ENCODE peak calls at places on chromosomes 4 and X, in eight cellular contexts. W is CD4-positive, CD25-positive, alpha-beta regulatory T cell; S is RKO; I is ELR; O is cerebellum; J is activated CD4-positive, alpha-beta T cell treated with anti-CD3 and anti-CD28 coated beads for 4 hours; Y is NCI-H1436; K is cardiac fibroblast. N is an unnamed sample.

GRCh38 chr4:10457255-10457801 is at the start of gene ZNF518B:
- DNase-seq in Y (peak; percentile 0), S (no peak), J (peak; percentile 74), K (peak; percentile 60), O (peak; percentile 77), W (peak; percentile 68), I (peak; percentile 58), N (peak; percentile 61)

GRCh38 chr4:9997881-9998280 is 23.4 kb downstream of the SLC2A9 start:
- DNase-seq in K (peak; percentile 57), J (no peak), I (peak; percentile 5), O (no peak), S (no peak), W (no peak), Y (no peak), N (no peak)

GRCh38 chrX:22093550-22093949 is 61.4 kb downstream of the PHEX start:
- DNase-seq in W (no peak), I (no peak), O (no peak), K (no peak), S (no peak), J (no peak), Y (no peak), N (no peak)

GRCh38 chrX:140141444-140142029 is 176.2 kb upstream of the CXorf66 start:
- DNase-seq in S (peak; percentile 49), J (no peak), I (peak; percentile 46), W (no peak), O (peak; percentile 21), K (peak; percentile 37), Y (peak; percentile 6), N (peak; percentile 22)

GRCh38 chr4:1417522-1418390 is 11.5 kb upstream of the NKX1-1 start:
- DNase-seq in W (no peak), K (no peak), Y (no peak), O (no peak), I (no peak), S (no peak), J (no peak), N (no peak)

GRCh38 chrX:840556-840955 is 210.0 kb downstream of the SHOX start:
- DNase-seq in Y (no peak), K (no peak), J (no peak), I (no peak), O (no peak), W (no peak), S (no peak), N (no peak)

GRCh38 chr4:185165605-185166063 is 22.6 kb downstream of the SLC25A4 start:
- DNase-seq in K (peak; percentile 40), Y (no peak), W (no peak), I (no peak), J (peak; percentile 8), S (no peak), O (no peak), N (peak; percentile 89)

GRCh38 chrX:97629597-97629985 is 745.9 kb downstream of the RPA4 start:
- DNase-seq in S (no peak), K (no peak), J (no peak), Y (peak; percentile 6), W (no peak), I (no peak), O (no peak), N (no peak)

GRCh38 chrX:40864972-40865371 is 129.6 kb upstream of the MED14 start:
- DNase-seq in S (no peak), Y (no peak), J (no peak), W (no peak), I (peak; percentile 31), K (peak; percentile 69), O (no peak), N (no peak)

GRCh38 chr4:39922389-39922788 is 55.3 kb downstream of the PDS5A start:
- DNase-seq in I (no peak), K (no peak), Y (no peak), W (no peak), S (no peak), J (no peak), O (no peak), N (no peak)

GRCh38 chr4:55214172-55214571 is 88.8 kb upstream of the KDR start:
- DNase-seq in S (no peak), O (no peak), K (peak; percentile 11), W (no peak), I (peak; percentile 47), J (no peak), Y (no peak), N (no peak)

GRCh38 chrX:103756736-103757135 is 19.9 kb upstream of the PLP1 start:
- DNase-seq in S (no peak), Y (no peak), J (no peak), W (no peak), O (no peak), I (no peak), K (no peak), N (peak; percentile 58)

GRCh38 chr4:8913858-8914460 is 42.3 kb upstream of the HMX1 start:
- DNase-seq in J (no peak), K (no peak), Y (no peak), S (no peak), O (no peak), I (no peak), W (no peak), N (no peak)

GRCh38 chr4:72567821-72568620 is 1.0 kb downstream of the ADAMTS3 start:
- DNase-seq in K (peak; percentile 64), S (no peak), W (no peak), Y (peak; percentile 0), I (peak; percentile 84), O (no peak), J (no peak), N (peak; percentile 56)

GRCh38 chrX:129653985-129654651 is 638 bp downstream of the APLN start:
- DNase-seq in Y (peak; percentile 11), J (no peak), O (peak; percentile 20), S (peak; percentile 21), W (no peak), K (no peak), I (peak; percentile 45), N (no peak)

GRCh38 chr4:155772459-155773195 is 13.8 kb downstream of the GUCY1B1 start:
- DNase-seq in I (no peak), K (no peak), J (no peak), S (no peak), W (no peak), O (no peak), Y (no peak), N (no peak)

GRCh38 chr4:174716986-174717770 is 111.9 kb downstream of the GLRA3 start:
- DNase-seq in J (no peak), W (no peak), O (no peak), S (no peak), I (no peak), Y (no peak), K (no peak), N (no peak)

GRCh38 chr4:41245983-41246382 is 10.7 kb upstream of the UCHL1 start:
- DNase-seq in J (no peak), Y (no peak), W (no peak), O (no peak), S (no peak), I (no peak), K (no peak), N (no peak)

GRCh38 chr4:136319789-136320470 is 1212.4 kb downstream of the PCDH18 start:
- DNase-seq in J (no peak), O (no peak), K (peak; percentile 45), W (no peak), Y (no peak), I (peak; percentile 89), S (peak; percentile 63), N (no peak)

GRCh38 chr4:4627111-4627510 is 85.3 kb upstream of the STX18 start:
- DNase-seq in J (no peak), Y (no peak), K (no peak), O (no peak), I (no peak), S (no peak), W (no peak), N (no peak)

GRCh38 chrX:31012509-31013025 is 59.3 kb downstream of the FTHL17 start:
- DNase-seq in O (no peak), I (no peak), W (no peak), K (no peak), Y (no peak), S (no peak), J (no peak), N (no peak)

GRCh38 chr4:124530464-124531077 is 182.0 kb downstream of the ANKRD50 start:
- DNase-seq in W (no peak), O (no peak), S (peak; percentile 12), J (no peak), I (peak; percentile 39), K (peak; percentile 18), Y (no peak), N (no peak)

GRCh38 chr4:110296892-110297291 is 98.5 kb upstream of the ELOVL6 start:
- DNase-seq in W (no peak), S (no peak), O (no peak), J (no peak), K (no peak), Y (no peak), I (no peak), N (no peak)

GRCh38 chr4:128858875-128859696 is 49.6 kb downstream of the JADE1 start:
- DNase-seq in Y (no peak), S (no peak), J (no peak), O (no peak), K (peak; percentile 83), I (peak; percentile 3), W (no peak), N (no peak)

GRCh38 chr4:53043096-53043495 is 181.0 kb downstream of the RASL11B start:
- DNase-seq in I (no peak), W (no peak), S (no peak), Y (peak; percentile 20), O (peak; percentile 62), K (no peak), J (no peak), N (no peak)

GRCh38 chr4:99633772-99634171 is 23.9 kb downstream of the C4orf54 start:
- DNase-seq in J (no peak), K (no peak), Y (peak; percentile 69), I (no peak), S (no peak), W (no peak), O (no peak), N (no peak)

GRCh38 chrX:101219840-101220191 is 230 bp downstream of the DRP2 start:
- DNase-seq in I (peak; percentile 31), W (no peak), K (peak; percentile 63), J (no peak), O (no peak), S (no peak), Y (no peak), N (no peak)

GRCh38 chrX:108732630-108733321 is 3.6 kb downstream of the IRS4 start:
- DNase-seq in J (no peak), K (no peak), I (no peak), Y (no peak), S (no peak), O (no peak), W (no peak), N (no peak)

GRCh38 chr4:5712517-5712916 is 1.5 kb downstream of the EVC start:
- DNase-seq in J (no peak), Y (no peak), K (peak; percentile 78), W (no peak), S (no peak), O (no peak), I (peak; percentile 96), N (no peak)

GRCh38 chr4:67687639-67688038 is 13.3 kb downstream of the UBA6 start:
- DNase-seq in O (no peak), W (no peak), I (peak; percentile 60), S (no peak), Y (no peak), K (peak; percentile 31), J (no peak), N (no peak)

GRCh38 chr4:76800902-76801301 is 97.0 kb downstream of the SOWAHB start:
- DNase-seq in O (no peak), K (no peak), I (no peak), S (no peak), Y (no peak), W (no peak), J (no peak), N (no peak)

GRCh38 chr4:56910172-56910967 is 2.7 kb downstream of the REST start:
- DNase-seq in Y (no peak), K (no peak), I (no peak), O (no peak), J (no peak), S (no peak), W (no peak), N (no peak)

GRCh38 chr4:77065382-77065781 is 10.4 kb downstream of the CCNI start:
- DNase-seq in O (no peak), I (peak; percentile 63), W (no peak), J (no peak), K (peak; percentile 56), S (no peak), Y (no peak), N (no peak)

GRCh38 chr4:151745727-151746231 is 15.0 kb downstream of the GATB start:
- DNase-seq in W (no peak), K (peak; percentile 43), J (no peak), I (peak; percentile 73), O (no peak), Y (no peak), S (no peak), N (no peak)

N was measured in Jurkat, Clone E6-1.